ENCODE peak calls at places on chromosome X, in four cellular contexts. G is KG1, E is head of caudate nucleus, W is body of pancreas. Q is an unnamed sample.

GRCh38 chrX:38038501-38038900 is 32.1 kb downstream of the SYTL5 start:
- DNase-seq in G (no peak), E (no peak), W (no peak), Q (no peak)

GRCh38 chrX:45454235-45454634 is 253.6 kb upstream of the DIPK2B start:
- DNase-seq in W (no peak), E (no peak), G (no peak), Q (no peak)

GRCh38 chrX:132956421-132957210 is 1.8 kb downstream of the HS6ST2 start:
- DNase-seq in E (no peak), G (no peak), W (peak), Q (no peak)

GRCh38 chrX:74449322-74449936 is 28.1 kb downstream of the SLC16A2 start:
- DNase-seq in G (no peak), W (peak), E (no peak), Q (no peak)

GRCh38 chrX:141632124-141632523 is 42.6 kb downstream of the SPANXA2 start:
- DNase-seq in G (no peak), E (no peak), W (no peak), Q (no peak)

GRCh38 chrX:152220612-152221011 is 82.2 kb upstream of the MAGEA10 start:
- DNase-seq in G (no peak), W (no peak), E (no peak), Q (no peak)

GRCh38 chrX:41599507-41599906 is 89.3 kb upstream of the GPR34 start:
- DNase-seq in E (no peak), G (no peak), W (no peak), Q (no peak)

GRCh38 chrX:9489234-9489633 is 24.4 kb downstream of the TBL1X start:
- DNase-seq in E (no peak), G (no peak), W (no peak), Q (no peak)

GRCh38 chrX:39854772-39855747 is 242.7 kb downstream of the BCOR start:
- DNase-seq in G (peak), E (no peak), W (no peak), Q (peak)

GRCh38 chrX:3820170-3820569 is 106.7 kb upstream of the PRKX start:
- DNase-seq in G (no peak), E (no peak), W (no peak), Q (no peak)

GRCh38 chrX:129632443-129632842 is 22.3 kb downstream of the APLN start:
- DNase-seq in G (no peak), W (no peak), E (no peak), Q (no peak)

GRCh38 chrX:25872786-25873185 is 265.4 kb upstream of the MAGEB18 start:
- DNase-seq in W (no peak), G (no peak), E (no peak), Q (no peak)